ENCODE peak calls at places on chromosome 1, in four cellular contexts. W, B, T and A are unnamed samples.

GRCh38 chr1:7738044-7738443 is 33.1 kb upstream of the VAMP3 start:
- DNase-seq in W (no peak), B (no peak), T (no peak), A (no peak)

GRCh38 chr1:229812148-229812547 is 186.1 kb downstream of the URB2 start:
- DNase-seq in W (no peak), B (no peak), T (no peak), A (no peak)

GRCh38 chr1:154360288-154360687 is 35.0 kb downstream of the ATP8B2 start:
- DNase-seq in W (no peak), B (no peak), T (no peak), A (no peak)

GRCh38 chr1:37073752-37074151 is 39.4 kb upstream of the GRIK3 start:
- DNase-seq in W (no peak), B (no peak), T (no peak), A (no peak)

GRCh38 chr1:107531065-107531908 is 390.4 kb downstream of the NTNG1 start:
- DNase-seq in W (no peak), B (no peak), T (no peak), A (no peak)

GRCh38 chr1:115430717-115431116 is 92.7 kb upstream of the NGF start:
- DNase-seq in W (peak; percentile 30), B (no peak), T (no peak), A (no peak)

GRCh38 chr1:7669559-7670208 is 101.4 kb upstream of the VAMP3 start:
- DNase-seq in W (peak; percentile 35), B (peak; percentile 91), T (no peak), A (peak; percentile 89)

GRCh38 chr1:152244576-152244975 is 20.6 kb upstream of the HRNR start:
- DNase-seq in W (no peak), B (no peak), T (no peak), A (no peak)

GRCh38 chr1:74534241-74534640 is 21.8 kb upstream of the LRRC53 start:
- DNase-seq in W (no peak), B (no peak), T (no peak), A (no peak)

GRCh38 chr1:226688056-226688748 is 50.9 kb downstream of the ITPKB start:
- DNase-seq in W (no peak), B (no peak), T (no peak), A (peak; percentile 46)

GRCh38 chr1:228400237-228400651 is 6.4 kb downstream of the TRIM11 start:
- DNase-seq in W (no peak), B (no peak), T (no peak), A (no peak)

GRCh38 chr1:201420608-201421002 is 925 bp downstream of the TNNI1 start:
- DNase-seq in W (no peak), B (no peak), T (no peak), A (no peak)

GRCh38 chr1:241990040-241990439 is 8.9 kb downstream of the MAP1LC3C start:
- DNase-seq in W (no peak), B (peak; percentile 54), T (no peak), A (peak; percentile 44)

GRCh38 chr1:36133484-36133883 is 8.5 kb upstream of the COL8A2 start:
- DNase-seq in W (no peak), B (no peak), T (no peak), A (no peak)

GRCh38 chr1:46254668-46255067 is 7.1 kb downstream of the RAD54L start:
- DNase-seq in W (no peak), B (no peak), T (no peak), A (no peak)

GRCh38 chr1:177174921-177175634 is 4.3 kb downstream of the BRINP2 start:
- DNase-seq in W (no peak), B (no peak), T (no peak), A (no peak)

GRCh38 chr1:41588334-41588875 is 103.9 kb upstream of the EDN2 start:
- DNase-seq in W (no peak), B (no peak), T (no peak), A (no peak)

GRCh38 chr1:41591891-41592290 is 107.4 kb upstream of the EDN2 start:
- DNase-seq in W (no peak), B (no peak), T (no peak), A (no peak)

GRCh38 chr1:41590331-41590730 is 105.8 kb upstream of the EDN2 start:
- DNase-seq in W (no peak), B (no peak), T (no peak), A (no peak)

GRCh38 chr1:41589395-41589794 is 104.9 kb upstream of the EDN2 start:
- DNase-seq in W (no peak), B (no peak), T (no peak), A (no peak)

GRCh38 chr1:41592451-41593125 is 108.1 kb upstream of the EDN2 start:
- DNase-seq in W (no peak), B (no peak), T (no peak), A (no peak)
- TF ChIP-seq CBFB in W (no peak), B (no peak), T (no peak), A (no peak)

GRCh38 chr1:53583021-53583902 is 124.1 kb downstream of the DMRTB1 start:
- DNase-seq in W (no peak), B (no peak), T (no peak), A (no peak)
- TF ChIP-seq CBFB in W (no peak), B (no peak), T (no peak), A (no peak)

GRCh38 chr1:206823725-206824124 is 41.7 kb upstream of the IL20 start:
- DNase-seq in W (no peak), B (no peak), T (no peak), A (no peak)
- TF ChIP-seq CBFB in W (no peak), B (no peak), T (no peak), A (no peak)

GRCh38 chr1:13543927-13544556 is 30.2 kb upstream of the LRRC38 start:
- DNase-seq in W (no peak), B (no peak), T (no peak), A (peak; percentile 13)
- TF ChIP-seq CBFB in W (no peak), B (no peak), T (no peak), A (no peak)

DNA sequence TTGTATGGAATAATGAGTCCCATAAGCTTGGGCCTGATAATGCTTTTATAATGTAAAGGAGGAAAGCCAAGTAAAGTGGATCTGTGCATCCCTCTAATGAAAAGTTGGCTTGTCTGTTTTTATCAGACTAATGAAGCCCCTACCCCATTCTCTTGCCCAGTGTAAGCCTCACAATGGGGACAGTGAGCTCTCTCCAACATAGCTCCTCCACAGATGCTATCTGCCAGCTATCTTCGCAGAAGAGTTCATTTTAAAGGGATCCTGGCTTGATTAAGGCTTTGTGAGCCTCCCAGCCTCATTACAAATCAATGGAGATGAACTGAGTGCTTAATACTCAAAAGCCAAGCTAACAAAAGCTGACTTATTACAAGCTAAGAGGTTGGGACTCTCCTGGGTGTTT is 514.7 kb downstream of the NUF2 start:
- DNase-seq in W (no peak), B (no peak), T (no peak), A (no peak)
- TF ChIP-seq CBFB in W (no peak), B (no peak), T (no peak), A (no peak)

GRCh38 chr1:84913025-84913892 is 20.3 kb upstream of the LPAR3 start:
- DNase-seq in W (no peak), B (no peak), T (no peak), A (no peak)

DNA sequence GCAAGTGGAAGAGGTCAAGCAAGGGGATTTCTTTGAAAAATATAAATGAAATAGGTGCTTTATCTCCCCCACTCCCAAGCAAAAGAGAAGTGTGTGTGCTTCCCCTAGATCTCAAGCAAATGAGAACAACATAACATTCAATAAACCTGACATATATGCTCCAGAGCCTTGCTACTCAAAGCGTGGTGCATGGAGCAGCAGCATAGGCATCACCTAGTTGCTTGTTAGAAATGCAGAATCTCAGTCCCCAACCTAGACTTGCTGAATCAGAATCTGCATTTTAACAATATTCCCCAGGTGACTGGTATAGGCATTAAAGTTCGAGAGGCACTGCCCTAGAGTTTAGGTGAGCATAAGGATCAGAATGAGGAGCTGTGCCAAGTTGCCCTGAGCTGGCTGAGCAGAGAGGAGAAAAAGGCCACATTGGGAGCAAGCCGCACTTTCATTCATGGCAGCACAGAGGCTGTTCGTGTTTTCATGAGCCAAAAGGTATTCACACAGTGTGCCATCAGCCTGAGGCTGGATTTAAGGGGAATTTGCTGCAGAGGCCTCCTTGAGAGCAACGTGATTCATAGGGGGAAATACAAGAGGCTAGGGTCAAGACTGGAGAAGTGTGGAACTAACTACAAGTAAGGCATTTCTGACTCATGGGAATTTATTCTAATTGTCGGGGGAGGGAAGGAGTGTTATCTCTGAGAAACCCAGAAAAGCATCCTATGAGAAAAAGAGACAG is 14.3 kb upstream of the LPAR3 start:
- DNase-seq in W (no peak), B (no peak), T (no peak), A (no peak)
- TF ChIP-seq CBFB in W (no peak), B (no peak), T (no peak), A (no peak)